ENCODE peak calls at places on chromosome 10, in ten cellular contexts. H, C, K, U, N, Q, D, F, M and E are unnamed samples.

GRCh38 chr10:25294032-25294926 is 119.5 kb downstream of the GPR158 start:
- DNase-seq in C (no peak), K (no peak), M (no peak), U (no peak), N (peak; percentile 3), F (no peak), H (no peak), Q (no peak), D (no peak), E (no peak)

GRCh38 chr10:125911990-125912389 is 15.6 kb downstream of the FANK1 start:
- DNase-seq in F (no peak), U (peak; percentile 26), K (no peak), D (no peak), N (peak; percentile 31), H (no peak), M (no peak), Q (no peak), C (no peak), E (no peak)

GRCh38 chr10:17092986-17093803 is 36.4 kb downstream of the CUBN start:
- DNase-seq in M (no peak), Q (no peak), H (no peak), F (no peak), K (no peak), D (no peak), C (no peak), U (no peak), N (no peak), E (no peak)

GRCh38 chr10:13683017-13683416 is 96.3 kb downstream of the PRPF18 start:
- DNase-seq in F (no peak), C (no peak), U (no peak), N (no peak), Q (no peak), D (no peak), M (no peak), K (no peak), H (no peak), E (no peak)

GRCh38 chr10:104040382-104040781 is 45.3 kb downstream of the COL17A1 start:
- DNase-seq in Q (no peak), N (no peak), U (no peak), C (no peak), M (no peak), K (no peak), D (no peak), F (no peak), H (no peak), E (no peak)

GRCh38 chr10:112919721-112920120 is 30.3 kb upstream of the TCF7L2 start:
- DNase-seq in M (no peak), Q (peak; percentile 80), C (no peak), U (no peak), N (no peak), H (no peak), K (no peak), D (no peak), F (no peak), E (no peak)

GRCh38 chr10:46538155-46538554 is 18.3 kb downstream of the GPRIN2 start:
- DNase-seq in K (peak; percentile 22), N (no peak), D (no peak), C (no peak), U (no peak), F (no peak), M (no peak), H (no peak), Q (no peak), E (no peak)

GRCh38 chr10:75431180-75432111 is at the start of gene LRMDA:
- DNase-seq in F (no peak), K (no peak), C (no peak), N (peak; percentile 59), H (peak; percentile 52), U (peak; percentile 44), Q (no peak), M (peak; percentile 42), D (no peak), E (peak; percentile 61)

GRCh38 chr10:32577448-32577847 is 131.5 kb downstream of the CCDC7 start:
- DNase-seq in K (no peak), U (no peak), M (no peak), C (no peak), F (no peak), N (no peak), H (no peak), D (peak; percentile 1), Q (peak; percentile 69), E (no peak)

GRCh38 chr10:129552119-129552518 is 85.1 kb downstream of the MGMT start:
- DNase-seq in H (no peak), N (no peak), K (no peak), U (no peak), M (no peak), C (no peak), D (no peak), F (no peak), Q (no peak), E (no peak)

GRCh38 chr10:93766918-93767317 is 9.2 kb downstream of the LGI1 start:
- DNase-seq in M (no peak), K (no peak), H (no peak), F (no peak), Q (no peak), C (no peak), U (no peak), N (no peak), D (no peak), E (no peak)

GRCh38 chr10:26755443-26755903 is 58.0 kb downstream of the PDSS1 start:
- DNase-seq in C (no peak), F (no peak), N (no peak), M (no peak), K (no peak), H (no peak), D (no peak), U (no peak), Q (peak; percentile 21), E (no peak)

GRCh38 chr10:128759174-128759573 is 633.0 kb upstream of the MKI67 start:
- DNase-seq in C (no peak), D (no peak), H (no peak), U (no peak), N (no peak), M (no peak), Q (no peak), K (no peak), F (no peak), E (no peak)

GRCh38 chr10:62992145-62992721 is 140.9 kb upstream of the NRBF2 start:
- DNase-seq in F (no peak), K (no peak), D (no peak), C (no peak), U (no peak), Q (no peak), N (no peak), H (no peak), M (no peak), E (no peak)

GRCh38 chr10:66786705-66787104 is 139.1 kb upstream of the LRRTM3 start:
- DNase-seq in D (no peak), M (no peak), Q (no peak), C (no peak), N (no peak), K (no peak), H (no peak), F (no peak), U (no peak), E (no peak)

GRCh38 chr10:47257396-47258120 is 42.4 kb upstream of the GDF10 start:
- DNase-seq in Q (no peak), F (no peak), M (no peak), H (no peak), U (no peak), K (no peak), D (peak; percentile 34), C (no peak), N (no peak), E (no peak)

GRCh38 chr10:18185621-18186020 is 45.4 kb downstream of the CACNB2 start:
- DNase-seq in F (no peak), H (no peak), Q (no peak), M (no peak), D (no peak), K (no peak), N (no peak), C (no peak), U (no peak), E (no peak)

GRCh38 chr10:43315535-43316245 is 48.8 kb upstream of the RASGEF1A start:
- DNase-seq in H (no peak), Q (no peak), D (no peak), M (no peak), F (no peak), U (no peak), K (no peak), C (no peak), N (peak; percentile 26), E (no peak)

GRCh38 chr10:69696073-69696731 is 66.2 kb downstream of the FAM241B start:
- DNase-seq in H (peak; percentile 38), C (no peak), M (no peak), K (no peak), N (peak; percentile 78), Q (peak; percentile 91), F (no peak), D (peak; percentile 73), U (no peak), E (peak; percentile 51)

GRCh38 chr10:97709746-97710078 is 3.8 kb upstream of the MARVELD1 start:
- DNase-seq in D (no peak), F (no peak), C (no peak), M (no peak), Q (no peak), H (no peak), K (no peak), U (no peak), N (no peak), E (no peak)
- TF ChIP-seq CTCF in D (no peak), F (peak; percentile 3), C (peak; percentile 45), M (no peak), Q (peak; percentile 63), H (no peak), K (peak; percentile 53), U (no peak), N (no peak), E (peak; percentile 3)

DNA sequence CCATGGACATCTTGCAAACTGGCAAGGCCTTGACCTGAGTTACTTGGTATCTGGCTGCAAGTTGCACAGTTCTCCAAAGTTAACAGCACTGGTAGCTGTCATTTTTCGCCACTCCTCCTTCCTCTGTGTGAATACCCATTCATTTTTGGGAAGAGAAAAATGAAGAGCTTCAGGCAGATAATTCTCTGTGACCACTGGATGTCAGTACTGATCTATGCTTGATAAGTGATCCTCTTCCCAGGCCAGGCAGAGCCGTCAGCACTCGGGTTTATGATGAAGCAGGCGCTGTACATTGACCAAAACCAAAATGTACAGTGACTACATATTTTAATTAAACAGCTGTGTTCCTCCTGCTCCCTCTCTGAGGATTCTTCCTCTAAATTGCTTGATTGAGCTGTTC is 55.9 kb upstream of the PDZD8 start:
- DNase-seq in F (no peak), U (no peak), M (no peak), Q (peak; percentile 54), K (no peak), D (no peak), H (no peak), C (no peak), N (no peak), E (no peak)
- TF ChIP-seq CTCF in F (peak; percentile 27), U (no peak), M (no peak), Q (peak; percentile 67), K (peak; percentile 78), D (peak; percentile 62), H (no peak), C (no peak), N (no peak), E (no peak)

GRCh38 chr10:132371641-132372081 is 25.3 kb upstream of the PWWP2B start:
- DNase-seq in H (peak; percentile 17), D (no peak), Q (no peak), F (no peak), U (no peak), C (no peak), N (peak; percentile 18), K (peak; percentile 25), M (no peak), E (no peak)
- TF ChIP-seq CTCF in H (peak; percentile 43), D (peak; percentile 52), Q (peak; percentile 67), F (peak; percentile 55), U (peak; percentile 44), C (peak; percentile 28), N (peak; percentile 38), K (peak; percentile 24), M (no peak), E (no peak)

GRCh38 chr10:85317827-85318226 is 989.4 kb downstream of the CCSER2 start:
- DNase-seq in U (no peak), K (no peak), Q (no peak), C (no peak), H (no peak), D (no peak), M (no peak), F (no peak), N (no peak), E (no peak)
- TF ChIP-seq CTCF in U (no peak), K (no peak), Q (no peak), C (no peak), H (no peak), D (no peak), M (no peak), F (peak; percentile 33), N (no peak), E (no peak)